ENCODE peak calls at places on chromosomes 4 and X, in ten cellular contexts. G is GM03348; X is RPMI7951; N is NCI-H345; L is stimulated activated CD4-positive, alpha-beta T cell treated with anti-CD3 and anti-CD28 coated beads, Interleukin-1b, Interleukin-23, amount 100 ng/mL, for 24 hours; B is SIG-M5; Z is GM13977; M is RKO; K is Karpas-422; T is cardiac fibroblast. F is an unnamed sample.

GRCh38 chr4:159006202-159006601 is 96.7 kb upstream of the RAPGEF2 start:
- DNase-seq in G (no peak), X (peak), N (peak), L (no peak), B (no peak), Z (no peak), M (no peak), K (no peak), T (no peak), F (no peak)

GRCh38 chr4:94334519-94334918 is 8.1 kb downstream of the HPGDS start:
- DNase-seq in G (no peak), X (no peak), N (no peak), L (no peak), B (no peak), Z (no peak), M (no peak), K (no peak), T (no peak), F (no peak)

GRCh38 chrX:26597981-26598380 is 382.0 kb downstream of the MAGEB5 start:
- DNase-seq in G (no peak), X (no peak), N (peak), L (no peak), B (no peak), Z (no peak), M (no peak), K (no peak), T (no peak), F (no peak)

GRCh38 chr4:73832651-73833237 is 3.7 kb upstream of the CXCL6 start:
- DNase-seq in G (peak), X (peak), N (no peak), L (no peak), B (no peak), Z (no peak), M (no peak), K (no peak), T (peak), F (no peak)

GRCh38 chrX:20267924-20268701 is 1.4 kb upstream of the RPS6KA3 start:
- DNase-seq in G (peak), X (no peak), N (no peak), L (no peak), B (no peak), Z (peak), M (no peak), K (no peak), T (peak), F (no peak)

GRCh38 chr4:60589425-60589824 is 610.7 kb upstream of the ADGRL3 start:
- DNase-seq in G (no peak), X (no peak), N (no peak), L (no peak), B (no peak), Z (no peak), M (no peak), K (no peak), T (no peak), F (no peak)

GRCh38 chrX:65866146-65866545 is 173.7 kb downstream of the VSIG4 start:
- DNase-seq in G (no peak), X (no peak), N (no peak), L (no peak), B (no peak), Z (peak), M (no peak), K (no peak), T (no peak), F (no peak)

GRCh38 chrX:131816551-131817136 is 206.5 kb upstream of the STK26 start:
- DNase-seq in G (peak), X (no peak), N (peak), L (peak), B (no peak), Z (peak), M (no peak), K (peak), T (no peak), F (no peak)

GRCh38 chr4:84279678-84280077 is 219.4 kb downstream of the NKX6-1 start:
- DNase-seq in G (peak), X (peak), N (no peak), L (no peak), B (no peak), Z (no peak), M (no peak), K (no peak), T (no peak), F (peak)

GRCh38 chr4:112284662-112285411 is 867 bp downstream of the TIFA start:
- DNase-seq in G (peak), X (peak), N (no peak), L (no peak), B (no peak), Z (no peak), M (peak), K (peak), T (peak), F (peak)